ENCODE peak calls at places on chromosomes 13 and 19, in eight cellular contexts. W is stomach, H is HFF-Myc, N is psoas muscle, M is GM23338, K is colonic mucosa, U is IMR-90, Y is uterus. L is an unnamed sample.

GRCh38 chr13:26042781-26043180 is 9.0 kb downstream of the SHISA2 start:
- DNase-seq in U (no peak), N (no peak), W (no peak), K (no peak), H (no peak), Y (no peak), M (no peak), L (no peak)

GRCh38 chr19:17519967-17520366 is 8.5 kb downstream of the PGLS start:
- DNase-seq in H (no peak), K (no peak), Y (no peak), M (no peak), U (no peak), W (no peak), N (no peak), L (no peak)

GRCh38 chr13:42270857-42271215 is 1.1 kb upstream of the AKAP11 start:
- DNase-seq in Y (no peak), H (no peak), N (no peak), K (no peak), U (no peak), M (no peak), W (no peak), L (no peak)

GRCh38 chr19:40962460-40962961 is 28.6 kb upstream of the CYP2B6 start:
- DNase-seq in U (no peak), W (no peak), K (no peak), M (no peak), N (no peak), Y (no peak), H (no peak), L (peak; percentile 89)

GRCh38 chr13:31032574-31033095 is 100.2 kb downstream of the TEX26 start:
- DNase-seq in K (no peak), Y (no peak), W (no peak), M (no peak), H (no peak), U (no peak), N (no peak), L (no peak)

GRCh38 chr19:3463959-3464796 is 16.1 kb downstream of the SMIM24 start:
- DNase-seq in U (no peak), Y (peak; percentile 25), N (no peak), M (peak; percentile 57), W (no peak), K (no peak), H (no peak), L (no peak)

GRCh38 chr13:25738342-25738771 is 313.5 kb downstream of the SHISA2 start:
- DNase-seq in N (no peak), U (no peak), Y (no peak), K (peak; percentile 30), H (no peak), W (peak; percentile 37), M (no peak), L (peak; percentile 44)

GRCh38 chr19:6801397-6802086 is 29.0 kb downstream of the VAV1 start:
- DNase-seq in Y (peak; percentile 29), K (peak; percentile 64), N (peak; percentile 58), H (no peak), M (peak; percentile 77), U (no peak), W (peak; percentile 65), L (peak; percentile 9)

GRCh38 chr19:7533925-7534480 is 1.5 kb upstream of the PNPLA6 start:
- DNase-seq in U (peak; percentile 85), W (peak; percentile 88), H (no peak), M (peak; percentile 94), K (peak; percentile 92), N (peak; percentile 89), Y (peak; percentile 89), L (peak; percentile 95)

GRCh38 chr19:14476663-14477401 is 1.7 kb upstream of the PTGER1 start:
- DNase-seq in N (peak; percentile 49), K (peak; percentile 60), U (peak; percentile 88), H (no peak), W (peak; percentile 51), Y (no peak), M (no peak), L (peak; percentile 90)

GRCh38 chr13:110714798-110715394 is 1.4 kb downstream of the ING1 start:
- DNase-seq in M (peak; percentile 64), N (peak; percentile 64), H (no peak), W (peak; percentile 55), Y (peak; percentile 68), K (peak; percentile 69), U (peak; percentile 25), L (peak; percentile 58)

GRCh38 chr13:52938065-52938464 is 89.6 kb upstream of the PCDH8 start:
- DNase-seq in W (no peak), N (no peak), M (no peak), U (no peak), K (no peak), H (no peak), Y (no peak), L (no peak)

GRCh38 chr19:45920458-45920857 is 5.9 kb upstream of the NANOS2 start:
- DNase-seq in H (no peak), N (no peak), Y (no peak), M (no peak), W (no peak), U (no peak), K (no peak), L (no peak)

GRCh38 chr19:45919678-45920077 is 5.1 kb upstream of the NANOS2 start:
- DNase-seq in Y (no peak), N (no peak), H (no peak), U (no peak), M (peak; percentile 33), W (no peak), K (no peak), L (no peak)

GRCh38 chr19:45924891-45925447 is 10.4 kb upstream of the NANOS2 start:
- DNase-seq in Y (no peak), N (no peak), W (no peak), M (no peak), U (no peak), K (no peak), H (no peak), L (no peak)

GRCh38 chr19:45918721-45919120 is 4.1 kb upstream of the NANOS2 start:
- DNase-seq in Y (no peak), U (no peak), M (no peak), H (no peak), W (no peak), K (no peak), N (no peak), L (no peak)

DNA sequence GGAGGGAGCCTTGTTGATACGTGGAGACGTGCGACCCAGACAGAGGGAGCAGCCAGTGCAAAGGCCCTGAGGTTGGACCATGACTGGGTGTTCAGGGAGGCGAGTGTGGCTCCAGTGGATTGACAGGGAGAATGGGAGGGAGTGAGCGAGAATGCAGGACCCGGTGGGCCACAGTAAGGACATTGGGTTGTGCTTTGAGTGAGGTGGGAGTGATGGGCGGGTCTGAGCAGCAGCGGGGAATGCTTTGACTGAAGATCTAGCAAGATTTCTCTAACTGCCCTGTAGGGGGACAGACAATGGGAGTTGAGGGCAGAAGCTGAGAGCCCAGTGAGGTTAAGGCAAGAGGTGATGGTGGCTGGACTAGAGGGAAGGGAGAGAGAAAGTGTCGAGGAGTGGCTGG is 7.7 kb upstream of the NANOS2 start:
- DNase-seq in M (peak; percentile 94), U (no peak), N (no peak), W (no peak), H (no peak), K (no peak), Y (no peak), L (no peak)
- TF ChIP-seq CTCF in M (peak; percentile 57), U (peak; percentile 8), N (no peak), W (no peak), H (peak; percentile 26), K (no peak), Y (no peak), L (peak; percentile 40)

GRCh38 chr13:40983269-40983668 is 35.8 kb downstream of the ELF1 start:
- DNase-seq in H (no peak), U (no peak), W (no peak), N (no peak), K (no peak), Y (no peak), M (no peak), L (peak; percentile 15)
- H3K4me3 ChIP-seq in H (no peak overlapping the region), U (no peak overlapping the region), W (no peak overlapping the region), N (peak overlapping the region; percentile 44), K (no peak overlapping the region), Y (no peak overlapping the region), M (no peak overlapping the region), L (no peak overlapping the region)

GRCh38 chr19:43561144-43561970 is 14.0 kb downstream of the XRCC1 start:
- DNase-seq in K (no peak), M (no peak), H (no peak), N (no peak), Y (no peak), U (no peak), W (no peak), L (no peak)

GRCh38 chr19:43563816-43564215 is 11.5 kb downstream of the XRCC1 start:
- DNase-seq in U (no peak), N (no peak), K (no peak), M (no peak), Y (no peak), W (no peak), H (no peak), L (no peak)

GRCh38 chr19:43562698-43563241 is 12.6 kb downstream of the XRCC1 start:
- DNase-seq in H (no peak), N (peak; percentile 77), U (peak; percentile 76), K (peak; percentile 59), W (peak; percentile 65), Y (peak; percentile 36), M (no peak), L (peak; percentile 89)

GRCh38 chr19:43562211-43562697 is 13.1 kb downstream of the XRCC1 start:
- DNase-seq in W (no peak), M (no peak), U (no peak), K (no peak), Y (no peak), H (no peak), N (no peak), L (no peak)

DNA sequence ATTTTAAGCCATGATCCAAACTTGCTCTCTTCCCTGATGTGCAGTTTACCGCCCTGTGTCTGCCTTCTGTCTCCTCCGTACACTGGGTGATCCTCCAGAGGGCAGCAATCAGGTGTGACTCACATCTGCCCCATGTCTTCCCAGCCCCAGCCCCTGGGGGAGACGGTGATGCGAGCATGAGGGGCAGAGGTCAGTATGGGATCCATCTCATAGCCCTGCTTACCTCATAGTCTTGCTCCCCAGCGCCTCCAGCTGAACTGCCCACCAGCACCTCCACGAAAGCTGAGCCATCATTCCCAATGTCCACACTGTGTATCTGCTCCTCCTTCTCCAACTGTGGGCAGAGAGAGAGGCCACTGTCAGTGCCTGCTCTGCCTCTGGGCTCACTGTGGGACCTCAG is 14.6 kb downstream of the XRCC1 start:
- DNase-seq in U (peak; percentile 52), Y (no peak), H (no peak), W (no peak), M (peak; percentile 40), K (no peak), N (no peak), L (peak; percentile 50)
- TF ChIP-seq CTCF in U (peak; percentile 9), Y (no peak), H (peak; percentile 10), W (no peak), M (peak; percentile 53), K (no peak), N (no peak), L (peak; percentile 52)

DNA sequence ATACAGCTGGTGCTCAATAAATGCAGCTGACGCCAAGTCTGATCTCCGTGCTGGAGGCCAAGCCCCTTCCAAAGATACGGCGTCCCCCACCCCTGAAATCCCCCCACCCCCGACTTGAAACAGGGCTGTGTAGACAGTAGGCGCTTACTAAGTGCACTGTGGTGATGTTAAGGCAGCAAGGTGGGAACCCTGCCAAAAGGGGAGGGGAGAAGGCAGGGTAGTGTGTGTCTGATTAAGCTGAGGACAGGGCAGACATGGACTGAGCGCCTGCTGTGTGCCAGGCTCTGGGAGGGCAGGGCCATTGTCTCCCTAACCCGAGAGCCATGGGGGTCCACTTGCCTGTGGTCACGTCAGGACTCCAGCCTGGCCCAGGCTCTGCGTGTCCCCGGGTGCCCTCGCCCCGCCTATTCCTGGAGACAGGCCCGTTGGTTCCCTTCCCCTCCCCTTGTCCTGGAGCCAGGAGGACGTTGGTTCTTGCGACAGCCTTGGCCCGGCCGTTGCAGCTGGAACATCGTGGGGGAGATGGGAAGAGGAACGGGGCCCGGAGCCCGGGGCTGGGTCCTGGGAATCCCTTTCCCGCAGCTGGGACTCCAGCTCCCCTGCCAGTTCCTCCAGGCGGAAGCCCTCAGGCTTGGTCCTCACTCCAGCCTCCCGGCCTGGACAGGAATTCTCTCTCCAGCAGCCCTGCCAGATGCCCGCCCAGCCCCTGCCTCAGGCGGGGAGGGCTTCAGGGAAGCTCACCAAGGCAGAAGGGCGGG is 1.7 kb upstream of the ELANE start:
- DNase-seq in M (peak; percentile 65), Y (peak; percentile 94), W (peak; percentile 83), K (peak; percentile 75), H (no peak), U (peak; percentile 81), N (peak; percentile 92), L (peak; percentile 90)
- H3K4me3 ChIP-seq in M (no peak overlapping the region), Y (no peak overlapping the region), W (peak overlapping the region; percentile 3), K (no peak overlapping the region), H (no peak overlapping the region), U (no peak overlapping the region), N (peak overlapping the region; percentile 2), L (peak overlapping the region; percentile 8)